ENCODE peak calls at places on chromosome 13, in nine cellular contexts. K is tibial nerve, I is esophagus squamous epithelium, C is IMR-90, J is WTC11, G is HepG2, E is left ventricle myocardium inferior, P is PC-3, N is progenitor cell of endocrine pancreas. Z is an unnamed sample.

GRCh38 chr13:37479901-37480300 is 118.7 kb downstream of the POSTN start:
- DNase-seq in K (no peak), I (no peak), C (peak; percentile 23), J (no peak), G (no peak), E (no peak), P (no peak), N (no peak), Z (no peak)

GRCh38 chr13:110010433-110011135 is 224.2 kb upstream of the IRS2 start:
- DNase-seq in K (no peak), I (no peak), C (peak; percentile 63), J (no peak), G (no peak), E (no peak), P (no peak), N (no peak), Z (no peak)

GRCh38 chr13:46516624-46517318 is 36.2 kb upstream of the LRCH1 start:
- DNase-seq in K (peak; percentile 22), I (no peak), C (no peak), J (no peak), G (no peak), E (no peak), P (no peak), N (no peak), Z (no peak)

GRCh38 chr13:29935309-29935981 is 85.0 kb upstream of the UBL3 start:
- DNase-seq in K (no peak), I (no peak), C (no peak), J (no peak), G (no peak), E (no peak), P (no peak), N (no peak), Z (no peak)

GRCh38 chr13:98746968-98747367 is 5.5 kb downstream of the SLC15A1 start:
- DNase-seq in K (no peak), I (no peak), C (no peak), J (no peak), G (peak; percentile 60), E (no peak), P (peak; percentile 33), N (no peak), Z (no peak)

GRCh38 chr13:61414686-61415664 is 674 bp downstream of the PCDH20 start:
- DNase-seq in K (no peak), I (no peak), C (no peak), J (peak; percentile 81), G (peak; percentile 26), E (peak; percentile 28), P (peak; percentile 73), N (peak; percentile 62), Z (no peak)

GRCh38 chr13:42574435-42575311 is 721 bp downstream of the TNFSF11 start:
- DNase-seq in K (no peak), I (no peak), C (no peak), J (peak; percentile 29), G (no peak), E (no peak), P (no peak), N (peak; percentile 14), Z (no peak)

GRCh38 chr13:113668491-113668971 is 1.5 kb downstream of the GRK1 start:
- DNase-seq in K (no peak), I (no peak), C (no peak), J (peak; percentile 8), G (no peak), E (peak; percentile 4), P (no peak), N (no peak), Z (no peak)

GRCh38 chr13:91351980-91352379 is 4.5 kb downstream of the MIR17HG start:
- DNase-seq in K (no peak), I (no peak), C (no peak), J (no peak), G (no peak), E (no peak), P (no peak), N (no peak), Z (no peak)

GRCh38 chr13:108919036-108919907 is 289.9 kb downstream of the MYO16 start:
- DNase-seq in K (no peak), I (no peak), C (peak; percentile 26), J (no peak), G (no peak), E (no peak), P (peak; percentile 80), N (no peak), Z (no peak)

GRCh38 chr13:23552171-23552570 is 18.0 kb upstream of the TNFRSF19 start:
- DNase-seq in K (no peak), I (no peak), C (no peak), J (no peak), G (peak; percentile 78), E (no peak), P (no peak), N (no peak), Z (no peak)

GRCh38 chr13:86960876-86961275 is 710.3 kb upstream of the SLITRK5 start:
- DNase-seq in K (no peak), I (no peak), C (peak; percentile 33), J (no peak), G (no peak), E (no peak), P (peak; percentile 58), N (no peak), Z (no peak)

GRCh38 chr13:113860579-113861432 is 3.1 kb downstream of the GAS6 start:
- DNase-seq in K (no peak), I (no peak), C (no peak), J (peak; percentile 80), G (no peak), E (no peak), P (peak; percentile 11), N (peak; percentile 46), Z (no peak)

GRCh38 chr13:50589139-50589538 is 254.4 kb downstream of the DLEU7 start:
- DNase-seq in K (no peak), I (no peak), C (peak; percentile 91), J (no peak), G (no peak), E (no peak), P (peak; percentile 61), N (no peak), Z (no peak)
- TF ChIP-seq CTCF in K (no peak), I (no peak), C (no peak), J (no peak), G (no peak), E (no peak), P (no peak), N (no peak), Z (no peak)

GRCh38 chr13:73284475-73284874 is 225.7 kb downstream of the KLF5 start:
- DNase-seq in K (no peak), I (no peak), C (no peak), J (no peak), G (no peak), E (no peak), P (no peak), N (no peak), Z (no peak)

GRCh38 chr13:73290844-73291243 is 232.0 kb downstream of the KLF5 start:
- DNase-seq in K (no peak), I (no peak), C (no peak), J (no peak), G (no peak), E (no peak), P (no peak), N (no peak), Z (no peak)

GRCh38 chr13:73287871-73288270 is 229.1 kb downstream of the KLF5 start:
- DNase-seq in K (no peak), I (no peak), C (no peak), J (no peak), G (no peak), E (no peak), P (no peak), N (no peak), Z (no peak)

GRCh38 chr13:73288596-73288995 is 229.8 kb downstream of the KLF5 start:
- DNase-seq in K (no peak), I (no peak), C (no peak), J (no peak), G (no peak), E (no peak), P (no peak), N (no peak), Z (no peak)

DNA sequence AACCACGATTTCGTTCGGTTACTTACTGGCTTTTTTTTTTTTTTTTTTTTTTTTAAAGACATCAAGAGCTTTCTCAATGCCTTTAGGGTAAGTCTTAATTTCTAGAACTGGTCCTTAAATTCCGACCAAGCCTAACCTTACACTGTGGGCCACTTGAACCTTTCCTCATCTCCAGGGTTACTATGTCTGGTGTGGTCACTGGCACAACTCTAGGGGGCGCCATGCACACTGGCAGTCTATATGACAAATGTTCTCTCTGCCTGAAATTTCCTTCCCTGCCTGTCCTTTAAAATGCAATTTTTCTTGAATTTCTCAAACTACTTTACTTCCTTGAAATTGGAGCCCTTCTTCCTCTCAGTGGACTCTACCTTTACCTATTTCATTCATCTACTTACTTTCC is 227.4 kb downstream of the KLF5 start:
- DNase-seq in K (no peak), I (no peak), C (no peak), J (no peak), G (no peak), E (no peak), P (no peak), N (no peak), Z (no peak)
- TF ChIP-seq CTCF in K (no peak), I (peak; percentile 7), C (no peak), J (no peak), G (no peak), E (no peak), P (no peak), N (no peak), Z (no peak)

DNA sequence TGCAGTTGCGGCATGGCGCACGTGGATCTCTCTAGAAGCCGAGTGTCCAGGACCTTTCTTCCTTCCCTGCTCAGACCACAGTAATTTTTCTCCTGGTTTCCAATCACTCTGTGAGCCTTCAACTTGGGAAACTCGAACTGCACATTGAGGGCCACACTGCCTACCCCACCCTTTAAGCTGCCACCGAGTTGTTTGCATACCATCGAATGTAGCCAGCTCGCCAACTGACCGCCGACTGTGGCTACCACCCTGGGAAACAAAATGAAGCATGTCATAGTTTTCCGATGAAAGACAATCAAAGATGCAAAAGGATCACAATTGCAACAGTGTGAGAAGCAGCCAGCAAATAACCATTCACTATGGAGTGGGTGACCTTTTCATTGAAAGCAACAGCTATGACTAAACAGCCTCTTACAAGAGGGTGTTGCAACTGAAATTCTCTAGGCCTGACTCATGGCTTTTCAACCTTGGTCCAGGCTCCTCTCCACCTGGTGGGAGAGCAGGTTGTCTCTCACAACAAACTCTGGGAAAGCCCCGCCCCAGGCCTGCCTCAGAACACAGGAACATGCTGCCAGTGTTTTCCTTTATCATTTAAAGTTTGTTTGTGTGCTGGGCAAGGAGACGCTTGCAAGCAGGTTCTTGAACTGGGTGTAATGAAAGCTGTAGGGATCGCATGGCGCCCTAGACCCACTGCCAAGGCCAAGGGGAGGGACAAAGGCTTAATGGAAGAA is 141.7 kb upstream of the SERP2 start:
- DNase-seq in K (peak; percentile 52), I (no peak), C (peak; percentile 96), J (peak; percentile 55), G (peak; percentile 46), E (no peak), P (peak; percentile 97), N (no peak), Z (no peak)
- TF ChIP-seq CTCF in K (no peak), I (peak; percentile 25), C (no peak), J (no peak), G (no peak), E (no peak), P (no peak), N (no peak), Z (no peak)

DNA sequence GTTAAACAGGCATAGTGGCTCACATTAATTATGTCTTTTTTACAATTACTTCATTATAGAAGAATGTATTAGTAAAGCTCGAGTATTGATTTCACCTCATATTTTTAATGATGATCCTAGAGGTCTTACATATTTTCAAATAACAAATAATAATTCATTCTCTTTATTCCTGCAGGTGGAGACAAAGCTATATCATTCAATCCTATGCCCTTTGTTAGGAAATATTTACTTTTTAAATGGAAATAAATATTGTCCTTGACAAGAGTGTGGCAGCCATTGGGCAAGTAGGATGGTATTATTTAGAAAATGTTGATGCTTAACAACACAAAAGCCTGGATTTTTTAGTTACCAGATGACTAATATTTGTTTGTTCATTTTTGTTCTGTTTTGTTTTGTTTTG is 127.6 kb downstream of the COG6 start:
- DNase-seq in K (no peak), I (no peak), C (no peak), J (no peak), G (no peak), E (no peak), P (peak; percentile 43), N (no peak), Z (no peak)
- TF ChIP-seq CTCF in K (no peak), I (peak; percentile 31), C (no peak), J (no peak), G (no peak), E (peak; percentile 21), P (peak; percentile 53), N (no peak), Z (no peak)